ENCODE peak calls at places on chromosomes 1 and 21, in ten cellular contexts. One of them, this sample, is unnamed.

GRCh38 chr21:38165466-38166213 is 91.2 kb upstream of the KCNJ15 start:
- DNase-seq in M059J: no peak
- DNase-seq in HS-5: no peak
- DNase-seq in germinal center: no peak
- DNase-seq in stimulated activated CD4-positive, alpha-beta T cell treated with anti-CD3 and anti-CD28 coated beads, Interleukin-15, amount 100 ng/mL, for 1 hour: no peak
- DNase-seq in foreskin melanocyte: no peak
- DNase-seq in CMK: no peak
- DNase-seq in activated T-cell treated with anti-CD3 and anti-CD28 coated beads, Interleukin-2, amount 50 U/mL, for 72 hours: no peak
- DNase-seq in cardiac fibroblast: peak; percentile 17
- DNase-seq in GM10248: no peak
- DNase-seq in this sample: no peak

GRCh38 chr1:24251501-24251900 is 64.4 kb upstream of the IFNLR1 start:
- DNase-seq in M059J: no peak
- DNase-seq in HS-5: no peak
- DNase-seq in germinal center: no peak
- DNase-seq in stimulated activated CD4-positive, alpha-beta T cell treated with anti-CD3 and anti-CD28 coated beads, Interleukin-15, amount 100 ng/mL, for 1 hour: no peak
- DNase-seq in foreskin melanocyte: no peak
- DNase-seq in CMK: no peak
- DNase-seq in activated T-cell treated with anti-CD3 and anti-CD28 coated beads, Interleukin-2, amount 50 U/mL, for 72 hours: no peak
- DNase-seq in cardiac fibroblast: no peak
- DNase-seq in GM10248: no peak
- DNase-seq in this sample: no peak

GRCh38 chr1:201457508-201457960 is 11.5 kb downstream of the PHLDA3 start:
- DNase-seq in M059J: peak; percentile 56
- DNase-seq in HS-5: no peak
- DNase-seq in germinal center: no peak
- DNase-seq in stimulated activated CD4-positive, alpha-beta T cell treated with anti-CD3 and anti-CD28 coated beads, Interleukin-15, amount 100 ng/mL, for 1 hour: no peak
- DNase-seq in foreskin melanocyte: no peak
- DNase-seq in CMK: no peak
- DNase-seq in activated T-cell treated with anti-CD3 and anti-CD28 coated beads, Interleukin-2, amount 50 U/mL, for 72 hours: no peak
- DNase-seq in cardiac fibroblast: peak; percentile 61
- DNase-seq in GM10248: no peak
- DNase-seq in this sample: no peak

GRCh38 chr1:209425959-209426358 is 157.6 kb upstream of the CAMK1G start:
- DNase-seq in M059J: no peak
- DNase-seq in HS-5: no peak
- DNase-seq in germinal center: no peak
- DNase-seq in stimulated activated CD4-positive, alpha-beta T cell treated with anti-CD3 and anti-CD28 coated beads, Interleukin-15, amount 100 ng/mL, for 1 hour: no peak
- DNase-seq in foreskin melanocyte: no peak
- DNase-seq in CMK: no peak
- DNase-seq in activated T-cell treated with anti-CD3 and anti-CD28 coated beads, Interleukin-2, amount 50 U/mL, for 72 hours: no peak
- DNase-seq in cardiac fibroblast: no peak
- DNase-seq in GM10248: no peak
- DNase-seq in this sample: no peak

GRCh38 chr1:151542710-151543129 is 2.6 kb downstream of the TUFT1 start:
- DNase-seq in M059J: peak; percentile 93
- DNase-seq in HS-5: peak; percentile 93
- DNase-seq in germinal center: no peak
- DNase-seq in stimulated activated CD4-positive, alpha-beta T cell treated with anti-CD3 and anti-CD28 coated beads, Interleukin-15, amount 100 ng/mL, for 1 hour: no peak
- DNase-seq in foreskin melanocyte: no peak
- DNase-seq in CMK: no peak
- DNase-seq in activated T-cell treated with anti-CD3 and anti-CD28 coated beads, Interleukin-2, amount 50 U/mL, for 72 hours: no peak
- DNase-seq in cardiac fibroblast: peak; percentile 56
- DNase-seq in GM10248: no peak
- DNase-seq in this sample: no peak

GRCh38 chr1:35539824-35540261 is 17.4 kb downstream of the KIAA0319L start:
- DNase-seq in M059J: peak; percentile 58
- DNase-seq in HS-5: peak; percentile 30
- DNase-seq in germinal center: no peak
- DNase-seq in stimulated activated CD4-positive, alpha-beta T cell treated with anti-CD3 and anti-CD28 coated beads, Interleukin-15, amount 100 ng/mL, for 1 hour: no peak
- DNase-seq in foreskin melanocyte: no peak
- DNase-seq in CMK: no peak
- DNase-seq in activated T-cell treated with anti-CD3 and anti-CD28 coated beads, Interleukin-2, amount 50 U/mL, for 72 hours: no peak
- DNase-seq in cardiac fibroblast: peak; percentile 49
- DNase-seq in GM10248: no peak
- DNase-seq in this sample: no peak

GRCh38 chr1:115911298-115911697 is 65.0 kb upstream of the SLC22A15 start:
- DNase-seq in M059J: no peak
- DNase-seq in HS-5: no peak
- DNase-seq in germinal center: no peak
- DNase-seq in stimulated activated CD4-positive, alpha-beta T cell treated with anti-CD3 and anti-CD28 coated beads, Interleukin-15, amount 100 ng/mL, for 1 hour: no peak
- DNase-seq in foreskin melanocyte: no peak
- DNase-seq in CMK: no peak
- DNase-seq in activated T-cell treated with anti-CD3 and anti-CD28 coated beads, Interleukin-2, amount 50 U/mL, for 72 hours: no peak
- DNase-seq in cardiac fibroblast: no peak
- DNase-seq in GM10248: no peak
- DNase-seq in this sample: no peak

GRCh38 chr1:153536618-153537375 is 1.0 kb upstream of the S100A6 start:
- DNase-seq in M059J: no peak
- DNase-seq in HS-5: no peak
- DNase-seq in germinal center: no peak
- DNase-seq in stimulated activated CD4-positive, alpha-beta T cell treated with anti-CD3 and anti-CD28 coated beads, Interleukin-15, amount 100 ng/mL, for 1 hour: no peak
- DNase-seq in foreskin melanocyte: no peak
- DNase-seq in CMK: no peak
- DNase-seq in activated T-cell treated with anti-CD3 and anti-CD28 coated beads, Interleukin-2, amount 50 U/mL, for 72 hours: no peak
- DNase-seq in cardiac fibroblast: no peak
- DNase-seq in GM10248: no peak
- DNase-seq in this sample: no peak

GRCh38 chr1:33000427-33001026 is 35.9 kb upstream of the RNF19B start:
- DNase-seq in M059J: no peak
- DNase-seq in HS-5: no peak
- DNase-seq in germinal center: no peak
- DNase-seq in stimulated activated CD4-positive, alpha-beta T cell treated with anti-CD3 and anti-CD28 coated beads, Interleukin-15, amount 100 ng/mL, for 1 hour: no peak
- DNase-seq in foreskin melanocyte: no peak
- DNase-seq in CMK: no peak
- DNase-seq in activated T-cell treated with anti-CD3 and anti-CD28 coated beads, Interleukin-2, amount 50 U/mL, for 72 hours: no peak
- DNase-seq in cardiac fibroblast: no peak
- DNase-seq in GM10248: no peak
- DNase-seq in this sample: no peak

GRCh38 chr1:206482611-206483010 is 12.3 kb downstream of the IKBKE start:
- DNase-seq in M059J: no peak
- DNase-seq in HS-5: no peak
- DNase-seq in germinal center: no peak
- DNase-seq in stimulated activated CD4-positive, alpha-beta T cell treated with anti-CD3 and anti-CD28 coated beads, Interleukin-15, amount 100 ng/mL, for 1 hour: no peak
- DNase-seq in foreskin melanocyte: no peak
- DNase-seq in CMK: no peak
- DNase-seq in activated T-cell treated with anti-CD3 and anti-CD28 coated beads, Interleukin-2, amount 50 U/mL, for 72 hours: no peak
- DNase-seq in cardiac fibroblast: no peak
- DNase-seq in GM10248: no peak
- DNase-seq in this sample: no peak

GRCh38 chr1:119380304-119380703 is 11.7 kb downstream of the HAO2 start:
- DNase-seq in M059J: no peak
- DNase-seq in HS-5: no peak
- DNase-seq in germinal center: no peak
- DNase-seq in stimulated activated CD4-positive, alpha-beta T cell treated with anti-CD3 and anti-CD28 coated beads, Interleukin-15, amount 100 ng/mL, for 1 hour: no peak
- DNase-seq in foreskin melanocyte: no peak
- DNase-seq in CMK: no peak
- DNase-seq in activated T-cell treated with anti-CD3 and anti-CD28 coated beads, Interleukin-2, amount 50 U/mL, for 72 hours: no peak
- DNase-seq in cardiac fibroblast: no peak
- DNase-seq in GM10248: no peak
- DNase-seq in this sample: no peak

GRCh38 chr1:180611016-180611930 is 20.5 kb upstream of the XPR1 start:
- DNase-seq in M059J: peak; percentile 46
- DNase-seq in HS-5: no peak
- DNase-seq in germinal center: peak; percentile 23
- DNase-seq in stimulated activated CD4-positive, alpha-beta T cell treated with anti-CD3 and anti-CD28 coated beads, Interleukin-15, amount 100 ng/mL, for 1 hour: no peak
- DNase-seq in foreskin melanocyte: peak; percentile 27
- DNase-seq in CMK: peak; percentile 91
- DNase-seq in activated T-cell treated with anti-CD3 and anti-CD28 coated beads, Interleukin-2, amount 50 U/mL, for 72 hours: no peak
- DNase-seq in cardiac fibroblast: peak; percentile 56
- DNase-seq in GM10248: no peak
- DNase-seq in this sample: peak; percentile 84

GRCh38 chr1:30385246-30385940 is 338.0 kb downstream of the MATN1 start:
- DNase-seq in M059J: no peak
- DNase-seq in HS-5: no peak
- DNase-seq in germinal center: no peak
- DNase-seq in stimulated activated CD4-positive, alpha-beta T cell treated with anti-CD3 and anti-CD28 coated beads, Interleukin-15, amount 100 ng/mL, for 1 hour: no peak
- DNase-seq in foreskin melanocyte: no peak
- DNase-seq in CMK: no peak
- DNase-seq in activated T-cell treated with anti-CD3 and anti-CD28 coated beads, Interleukin-2, amount 50 U/mL, for 72 hours: no peak
- DNase-seq in cardiac fibroblast: no peak
- DNase-seq in GM10248: no peak
- DNase-seq in this sample: no peak

GRCh38 chr1:17046043-17046657 is 7.7 kb downstream of the SDHB start:
- DNase-seq in M059J: peak; percentile 70
- DNase-seq in HS-5: peak; percentile 23
- DNase-seq in germinal center: peak; percentile 42
- DNase-seq in stimulated activated CD4-positive, alpha-beta T cell treated with anti-CD3 and anti-CD28 coated beads, Interleukin-15, amount 100 ng/mL, for 1 hour: no peak
- DNase-seq in foreskin melanocyte: peak; percentile 40
- DNase-seq in CMK: no peak
- DNase-seq in activated T-cell treated with anti-CD3 and anti-CD28 coated beads, Interleukin-2, amount 50 U/mL, for 72 hours: no peak
- DNase-seq in cardiac fibroblast: peak; percentile 82
- DNase-seq in GM10248: peak; percentile 49
- DNase-seq in this sample: peak; percentile 52

GRCh38 chr1:47561523-47562007 is 123.7 kb downstream of the FOXD2 start:
- DNase-seq in M059J: peak; percentile 36
- DNase-seq in HS-5: no peak
- DNase-seq in germinal center: no peak
- DNase-seq in stimulated activated CD4-positive, alpha-beta T cell treated with anti-CD3 and anti-CD28 coated beads, Interleukin-15, amount 100 ng/mL, for 1 hour: no peak
- DNase-seq in foreskin melanocyte: no peak
- DNase-seq in CMK: no peak
- DNase-seq in activated T-cell treated with anti-CD3 and anti-CD28 coated beads, Interleukin-2, amount 50 U/mL, for 72 hours: no peak
- DNase-seq in cardiac fibroblast: no peak
- DNase-seq in GM10248: no peak
- DNase-seq in this sample: no peak

GRCh38 chr1:4871373-4871772 is 217.0 kb downstream of the AJAP1 start:
- DNase-seq in M059J: no peak
- DNase-seq in HS-5: no peak
- DNase-seq in germinal center: no peak
- DNase-seq in stimulated activated CD4-positive, alpha-beta T cell treated with anti-CD3 and anti-CD28 coated beads, Interleukin-15, amount 100 ng/mL, for 1 hour: no peak
- DNase-seq in foreskin melanocyte: no peak
- DNase-seq in CMK: no peak
- DNase-seq in activated T-cell treated with anti-CD3 and anti-CD28 coated beads, Interleukin-2, amount 50 U/mL, for 72 hours: no peak
- DNase-seq in cardiac fibroblast: no peak
- DNase-seq in GM10248: no peak
- DNase-seq in this sample: no peak

GRCh38 chr1:14925336-14926136 is 228.0 kb upstream of the TMEM51 start:
- DNase-seq in M059J: no peak
- DNase-seq in HS-5: no peak
- DNase-seq in germinal center: no peak
- DNase-seq in stimulated activated CD4-positive, alpha-beta T cell treated with anti-CD3 and anti-CD28 coated beads, Interleukin-15, amount 100 ng/mL, for 1 hour: no peak
- DNase-seq in foreskin melanocyte: no peak
- DNase-seq in CMK: no peak
- DNase-seq in activated T-cell treated with anti-CD3 and anti-CD28 coated beads, Interleukin-2, amount 50 U/mL, for 72 hours: no peak
- DNase-seq in cardiac fibroblast: no peak
- DNase-seq in GM10248: no peak
- DNase-seq in this sample: no peak

GRCh38 chr21:41877901-41878830 is 978 bp downstream of the PRDM15 start:
- DNase-seq in M059J: peak; percentile 37
- DNase-seq in HS-5: peak; percentile 3
- DNase-seq in germinal center: peak; percentile 82
- DNase-seq in stimulated activated CD4-positive, alpha-beta T cell treated with anti-CD3 and anti-CD28 coated beads, Interleukin-15, amount 100 ng/mL, for 1 hour: no peak
- DNase-seq in foreskin melanocyte: peak; percentile 18
- DNase-seq in CMK: no peak
- DNase-seq in activated T-cell treated with anti-CD3 and anti-CD28 coated beads, Interleukin-2, amount 50 U/mL, for 72 hours: peak; percentile 29
- DNase-seq in cardiac fibroblast: peak; percentile 65
- DNase-seq in GM10248: no peak
- DNase-seq in this sample: peak; percentile 29

GRCh38 chr1:150567717-150568561 is 11.5 kb downstream of the MCL1 start:
- DNase-seq in M059J: peak; percentile 98
- DNase-seq in HS-5: no peak
- DNase-seq in germinal center: no peak
- DNase-seq in stimulated activated CD4-positive, alpha-beta T cell treated with anti-CD3 and anti-CD28 coated beads, Interleukin-15, amount 100 ng/mL, for 1 hour: no peak
- DNase-seq in foreskin melanocyte: peak; percentile 56
- DNase-seq in CMK: no peak
- DNase-seq in activated T-cell treated with anti-CD3 and anti-CD28 coated beads, Interleukin-2, amount 50 U/mL, for 72 hours: peak; percentile 60
- DNase-seq in cardiac fibroblast: peak; percentile 99
- DNase-seq in GM10248: peak; percentile 18
- DNase-seq in this sample: no peak

GRCh38 chr1:117237701-117238413 is 27.1 kb upstream of the VTCN1 start:
- DNase-seq in M059J: peak; percentile 57
- DNase-seq in HS-5: no peak
- DNase-seq in germinal center: no peak
- DNase-seq in stimulated activated CD4-positive, alpha-beta T cell treated with anti-CD3 and anti-CD28 coated beads, Interleukin-15, amount 100 ng/mL, for 1 hour: no peak
- DNase-seq in foreskin melanocyte: no peak
- DNase-seq in CMK: no peak
- DNase-seq in activated T-cell treated with anti-CD3 and anti-CD28 coated beads, Interleukin-2, amount 50 U/mL, for 72 hours: no peak
- DNase-seq in cardiac fibroblast: peak; percentile 60
- DNase-seq in GM10248: no peak
- DNase-seq in this sample: no peak

GRCh38 chr1:41504126-41505035 is 19.9 kb upstream of the EDN2 start:
- DNase-seq in M059J: peak; percentile 67
- DNase-seq in HS-5: no peak
- DNase-seq in germinal center: peak; percentile 34
- DNase-seq in stimulated activated CD4-positive, alpha-beta T cell treated with anti-CD3 and anti-CD28 coated beads, Interleukin-15, amount 100 ng/mL, for 1 hour: no peak
- DNase-seq in foreskin melanocyte: no peak
- DNase-seq in CMK: no peak
- DNase-seq in activated T-cell treated with anti-CD3 and anti-CD28 coated beads, Interleukin-2, amount 50 U/mL, for 72 hours: no peak
- DNase-seq in cardiac fibroblast: peak; percentile 39
- DNase-seq in GM10248: no peak
- DNase-seq in this sample: no peak

GRCh38 chr1:159981351-159982055 is 27.5 kb upstream of the SLAMF9 start:
- DNase-seq in M059J: no peak
- DNase-seq in HS-5: no peak
- DNase-seq in germinal center: no peak
- DNase-seq in stimulated activated CD4-positive, alpha-beta T cell treated with anti-CD3 and anti-CD28 coated beads, Interleukin-15, amount 100 ng/mL, for 1 hour: no peak
- DNase-seq in foreskin melanocyte: no peak
- DNase-seq in CMK: no peak
- DNase-seq in activated T-cell treated with anti-CD3 and anti-CD28 coated beads, Interleukin-2, amount 50 U/mL, for 72 hours: no peak
- DNase-seq in cardiac fibroblast: no peak
- DNase-seq in GM10248: no peak
- DNase-seq in this sample: no peak

GRCh38 chr21:36180963-36181362 is 24.3 kb downstream of the DOP1B start:
- DNase-seq in M059J: no peak
- DNase-seq in HS-5: no peak
- DNase-seq in germinal center: no peak
- DNase-seq in stimulated activated CD4-positive, alpha-beta T cell treated with anti-CD3 and anti-CD28 coated beads, Interleukin-15, amount 100 ng/mL, for 1 hour: no peak
- DNase-seq in foreskin melanocyte: no peak
- DNase-seq in CMK: no peak
- DNase-seq in activated T-cell treated with anti-CD3 and anti-CD28 coated beads, Interleukin-2, amount 50 U/mL, for 72 hours: no peak
- DNase-seq in cardiac fibroblast: no peak
- DNase-seq in GM10248: no peak
- DNase-seq in this sample: no peak